ENCODE peak calls at places on chromosomes 5 and 9, in four cellular contexts. One of them, this sample, is unnamed.
A peak's percentile ranks its signal among the peaks of the same experiment; 100 is the strongest.

GRCh38 chr5:155898284-155898683 is 428.7 kb upstream of the SGCD start:
- DNase-seq in bronchial epithelial cell: no peak
- DNase-seq in HL-60: no peak
- DNase-seq in fibroblast of pulmonary artery: no peak
- DNase-seq in this sample: no peak

GRCh38 chr5:142906863-142907671 is 136.9 kb downstream of the ARHGAP26 start:
- DNase-seq in bronchial epithelial cell: no peak
- DNase-seq in HL-60: no peak
- DNase-seq in fibroblast of pulmonary artery: peak; percentile 67
- DNase-seq in this sample: no peak

GRCh38 chr5:60674670-60675069 is 25.3 kb downstream of the DEPDC1B start:
- DNase-seq in bronchial epithelial cell: no peak
- DNase-seq in HL-60: no peak
- DNase-seq in fibroblast of pulmonary artery: no peak
- DNase-seq in this sample: no peak

GRCh38 chr5:12460493-12461261 is 556.4 kb upstream of the CTNND2 start:
- DNase-seq in bronchial epithelial cell: peak; percentile 52
- DNase-seq in HL-60: no peak
- DNase-seq in fibroblast of pulmonary artery: no peak
- DNase-seq in this sample: no peak

GRCh38 chr5:149887622-149888183 is 56.9 kb downstream of the PDE6A start:
- DNase-seq in bronchial epithelial cell: no peak
- DNase-seq in HL-60: no peak
- DNase-seq in fibroblast of pulmonary artery: peak; percentile 95
- DNase-seq in this sample: peak; percentile 55

GRCh38 chr5:150613991-150614650 is 26.3 kb upstream of the SYNPO start:
- DNase-seq in bronchial epithelial cell: no peak
- DNase-seq in HL-60: no peak
- DNase-seq in fibroblast of pulmonary artery: no peak
- DNase-seq in this sample: no peak

GRCh38 chr5:39447059-39447458 is 22.3 kb upstream of the DAB2 start:
- DNase-seq in bronchial epithelial cell: no peak
- DNase-seq in HL-60: no peak
- DNase-seq in fibroblast of pulmonary artery: no peak
- DNase-seq in this sample: no peak

GRCh38 chr9:35771524-35771923 is 17.4 kb upstream of the MSMP start:
- DNase-seq in bronchial epithelial cell: peak; percentile 36
- DNase-seq in HL-60: no peak
- DNase-seq in fibroblast of pulmonary artery: peak; percentile 57
- DNase-seq in this sample: no peak

GRCh38 chr9:37531699-37532098 is 44.5 kb downstream of the FBXO10 start:
- DNase-seq in bronchial epithelial cell: no peak
- DNase-seq in HL-60: peak; percentile 22
- DNase-seq in fibroblast of pulmonary artery: no peak
- DNase-seq in this sample: no peak

GRCh38 chr5:133404724-133405123 is 207.6 kb downstream of the FSTL4 start:
- DNase-seq in bronchial epithelial cell: peak; percentile 35
- DNase-seq in HL-60: no peak
- DNase-seq in fibroblast of pulmonary artery: no peak
- DNase-seq in this sample: peak; percentile 8

GRCh38 chr5:173310861-173311515 is 17.2 kb downstream of the STC2 start:
- DNase-seq in bronchial epithelial cell: no peak
- DNase-seq in HL-60: no peak
- DNase-seq in fibroblast of pulmonary artery: peak; percentile 68
- DNase-seq in this sample: no peak

GRCh38 chr9:133468777-133469455 is 9.1 kb downstream of the CACFD1 start:
- DNase-seq in bronchial epithelial cell: no peak
- DNase-seq in HL-60: no peak
- DNase-seq in fibroblast of pulmonary artery: no peak
- DNase-seq in this sample: no peak

GRCh38 chr5:128498844-128499455 is 39.1 kb downstream of the FBN2 start:
- DNase-seq in bronchial epithelial cell: peak; percentile 53
- DNase-seq in HL-60: peak; percentile 31
- DNase-seq in fibroblast of pulmonary artery: peak; percentile 88
- DNase-seq in this sample: peak; percentile 48

GRCh38 chr9:137721479-137721878 is 102.7 kb downstream of the EHMT1 start:
- DNase-seq in bronchial epithelial cell: no peak
- DNase-seq in HL-60: no peak
- DNase-seq in fibroblast of pulmonary artery: no peak
- DNase-seq in this sample: no peak

GRCh38 chr9:18861599-18862546 is 171.1 kb downstream of the SAXO1 start:
- DNase-seq in bronchial epithelial cell: no peak
- DNase-seq in HL-60: no peak
- DNase-seq in fibroblast of pulmonary artery: peak; percentile 60
- DNase-seq in this sample: no peak

GRCh38 chr5:133400120-133400519 is 212.2 kb downstream of the FSTL4 start:
- DNase-seq in bronchial epithelial cell: no peak
- DNase-seq in HL-60: no peak
- DNase-seq in fibroblast of pulmonary artery: no peak
- DNase-seq in this sample: no peak

GRCh38 chr5:111461261-111461671 is 51.1 kb downstream of the STARD4 start:
- DNase-seq in bronchial epithelial cell: peak; percentile 20
- DNase-seq in HL-60: no peak
- DNase-seq in fibroblast of pulmonary artery: peak; percentile 65
- DNase-seq in this sample: peak; percentile 8

GRCh38 chr5:81825237-81825636 is 74.3 kb upstream of the SSBP2 start:
- DNase-seq in bronchial epithelial cell: peak; percentile 62
- DNase-seq in HL-60: no peak
- DNase-seq in fibroblast of pulmonary artery: peak; percentile 63
- DNase-seq in this sample: peak; percentile 95

GRCh38 chr5:96058084-96058483 is 96.4 kb upstream of the ELL2 start:
- DNase-seq in bronchial epithelial cell: no peak
- DNase-seq in HL-60: no peak
- DNase-seq in fibroblast of pulmonary artery: no peak
- DNase-seq in this sample: no peak

GRCh38 chr9:22216730-22217160 is 207.6 kb upstream of the CDKN2B start:
- DNase-seq in bronchial epithelial cell: no peak
- DNase-seq in HL-60: no peak
- DNase-seq in fibroblast of pulmonary artery: peak; percentile 40
- DNase-seq in this sample: peak; percentile 72

GRCh38 chr9:111662851-111663823 is 1.7 kb downstream of the GNG10 start:
- DNase-seq in bronchial epithelial cell: peak; percentile 34
- DNase-seq in HL-60: no peak
- DNase-seq in fibroblast of pulmonary artery: no peak
- DNase-seq in this sample: no peak

GRCh38 chr5:36696059-36696673 is 89.8 kb downstream of the SLC1A3 start:
- DNase-seq in bronchial epithelial cell: peak; percentile 73
- DNase-seq in HL-60: peak; percentile 62
- DNase-seq in fibroblast of pulmonary artery: peak; percentile 76
- DNase-seq in this sample: peak; percentile 38

GRCh38 chr9:38311382-38312270 is 80.9 kb upstream of the ALDH1B1 start:
- DNase-seq in bronchial epithelial cell: no peak
- DNase-seq in HL-60: no peak
- DNase-seq in fibroblast of pulmonary artery: peak; percentile 9
- DNase-seq in this sample: no peak

GRCh38 chr5:54743581-54743980 is 226.0 kb downstream of the SNX18 start:
- DNase-seq in bronchial epithelial cell: no peak
- DNase-seq in HL-60: no peak
- DNase-seq in fibroblast of pulmonary artery: no peak
- DNase-seq in this sample: no peak

GRCh38 chr9:26723486-26723885 is 169.1 kb downstream of the CAAP1 start:
- DNase-seq in bronchial epithelial cell: peak; percentile 28
- DNase-seq in HL-60: peak; percentile 9
- DNase-seq in fibroblast of pulmonary artery: peak; percentile 28
- DNase-seq in this sample: peak; percentile 12

GRCh38 chr9:135090547-135090946 is 3.1 kb downstream of the OLFM1 start:
- DNase-seq in bronchial epithelial cell: no peak
- DNase-seq in HL-60: no peak
- DNase-seq in fibroblast of pulmonary artery: no peak
- DNase-seq in this sample: no peak

GRCh38 chr5:57887851-57888621 is 405.4 kb upstream of the ACTBL2 start:
- DNase-seq in bronchial epithelial cell: peak; percentile 75
- DNase-seq in HL-60: no peak
- DNase-seq in fibroblast of pulmonary artery: peak; percentile 77
- DNase-seq in this sample: peak; percentile 67

GRCh38 chr9:129270903-129271431 is 92.9 kb upstream of the IER5L start:
- DNase-seq in bronchial epithelial cell: no peak
- DNase-seq in HL-60: peak; percentile 72
- DNase-seq in fibroblast of pulmonary artery: peak; percentile 78
- DNase-seq in this sample: peak; percentile 86

DNA sequence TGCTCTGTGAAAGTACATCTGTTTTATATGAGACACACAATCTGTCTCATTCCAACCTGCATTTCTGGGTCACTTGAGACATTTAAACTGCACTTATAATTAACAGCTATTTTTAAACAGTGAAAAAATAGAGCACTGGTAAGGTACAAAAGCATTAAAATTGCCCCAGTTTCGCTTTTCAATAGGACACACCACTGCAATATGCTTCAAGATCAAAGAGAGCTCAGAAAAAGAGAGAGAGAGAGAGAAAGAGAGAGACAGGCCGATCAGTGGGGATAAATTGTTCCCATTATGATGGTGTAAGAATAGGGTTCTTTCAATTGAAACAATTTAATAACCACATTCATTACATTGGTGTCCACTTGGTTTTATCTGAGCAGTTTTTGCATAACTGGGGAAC is 179.2 kb downstream of the NR2F1-AS1 start:
- DNase-seq in bronchial epithelial cell: no peak
- DNase-seq in HL-60: no peak
- DNase-seq in fibroblast of pulmonary artery: no peak
- DNase-seq in this sample: no peak
- TF ChIP-seq CTCF in bronchial epithelial cell: no peak
- TF ChIP-seq CTCF in HL-60: no peak
- TF ChIP-seq CTCF in fibroblast of pulmonary artery: no peak
- TF ChIP-seq CTCF in this sample: no peak

GRCh38 chr9:131669234-131670172 is 70.4 kb downstream of the RAPGEF1 start:
- DNase-seq in bronchial epithelial cell: no peak
- DNase-seq in HL-60: no peak
- DNase-seq in fibroblast of pulmonary artery: no peak
- DNase-seq in this sample: no peak

GRCh38 chr9:131667576-131667975 is 72.3 kb downstream of the RAPGEF1 start:
- DNase-seq in bronchial epithelial cell: no peak
- DNase-seq in HL-60: no peak
- DNase-seq in fibroblast of pulmonary artery: no peak
- DNase-seq in this sample: no peak

GRCh38 chr9:131668057-131668438 is 71.8 kb downstream of the RAPGEF1 start:
- DNase-seq in bronchial epithelial cell: no peak
- DNase-seq in HL-60: no peak
- DNase-seq in fibroblast of pulmonary artery: no peak
- DNase-seq in this sample: no peak

GRCh38 chr9:131670247-131670681 is 69.6 kb downstream of the RAPGEF1 start:
- DNase-seq in bronchial epithelial cell: no peak
- DNase-seq in HL-60: no peak
- DNase-seq in fibroblast of pulmonary artery: no peak
- DNase-seq in this sample: no peak

DNA sequence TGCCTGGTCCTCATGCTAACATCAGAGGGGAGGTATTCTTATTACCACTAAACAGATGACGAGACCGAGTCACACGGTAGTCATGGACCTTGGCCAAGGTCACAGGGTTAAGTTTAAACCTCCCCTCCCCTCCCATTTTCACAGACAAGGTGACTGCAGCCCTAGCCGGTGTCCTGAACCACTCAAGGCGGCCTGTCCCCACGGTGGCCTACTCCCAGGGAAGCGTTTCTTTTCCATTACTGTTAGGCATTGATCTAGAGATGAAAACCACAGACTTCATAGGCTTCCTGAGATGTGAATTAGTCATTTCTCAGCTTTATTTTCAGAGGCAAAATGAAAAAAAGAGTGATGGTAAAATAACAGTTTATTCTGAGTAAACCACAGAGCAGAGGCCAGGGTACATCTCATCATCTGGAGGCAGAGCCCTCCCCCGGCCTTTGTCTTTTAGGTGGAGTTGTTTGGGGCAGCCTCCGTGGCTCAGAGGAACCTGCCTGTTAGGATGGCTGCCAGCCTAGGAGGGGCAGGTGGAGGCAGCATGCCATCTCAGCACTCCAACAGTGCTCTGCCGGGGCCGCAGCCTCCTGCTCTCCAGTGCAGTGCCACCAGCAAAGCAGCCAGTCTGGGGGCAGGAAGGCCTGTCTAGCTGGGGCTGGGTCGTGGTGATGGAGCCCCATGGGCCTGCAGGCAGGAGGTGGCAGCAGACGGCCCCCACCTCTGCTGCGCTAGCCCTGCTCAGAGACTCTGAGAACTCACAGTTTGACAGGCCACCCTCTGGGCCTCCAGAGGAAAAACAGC is 71.2 kb downstream of the RAPGEF1 start:
- DNase-seq in bronchial epithelial cell: no peak
- DNase-seq in HL-60: no peak
- DNase-seq in fibroblast of pulmonary artery: peak; percentile 43
- DNase-seq in this sample: peak; percentile 70
- TF ChIP-seq CTCF in bronchial epithelial cell: no peak
- TF ChIP-seq CTCF in HL-60: no peak
- TF ChIP-seq CTCF in fibroblast of pulmonary artery: no peak
- TF ChIP-seq CTCF in this sample: peak; percentile 10

GRCh38 chr5:134913254-134913653 is 8.3 kb downstream of the PCBD2 start:
- DNase-seq in bronchial epithelial cell: no peak
- DNase-seq in HL-60: no peak
- DNase-seq in fibroblast of pulmonary artery: no peak
- DNase-seq in this sample: no peak

GRCh38 chr5:134911285-134912215 is 6.6 kb downstream of the PCBD2 start:
- DNase-seq in bronchial epithelial cell: peak; percentile 5
- DNase-seq in HL-60: no peak
- DNase-seq in fibroblast of pulmonary artery: no peak
- DNase-seq in this sample: no peak

GRCh38 chr5:134917070-134917831 is 12.3 kb downstream of the PCBD2 start:
- DNase-seq in bronchial epithelial cell: peak; percentile 7
- DNase-seq in HL-60: no peak
- DNase-seq in fibroblast of pulmonary artery: no peak
- DNase-seq in this sample: no peak

GRCh38 chr5:134913795-134914194 is 8.9 kb downstream of the PCBD2 start:
- DNase-seq in bronchial epithelial cell: peak; percentile 33
- DNase-seq in HL-60: no peak
- DNase-seq in fibroblast of pulmonary artery: no peak
- DNase-seq in this sample: no peak
- TF ChIP-seq CTCF in bronchial epithelial cell: no peak
- TF ChIP-seq CTCF in HL-60: no peak
- TF ChIP-seq CTCF in fibroblast of pulmonary artery: no peak
- TF ChIP-seq CTCF in this sample: no peak

GRCh38 chr5:62268792-62269191 is 37.2 kb upstream of the KIF2A start:
- DNase-seq in bronchial epithelial cell: no peak
- DNase-seq in HL-60: no peak
- DNase-seq in fibroblast of pulmonary artery: no peak
- DNase-seq in this sample: no peak

GRCh38 chr5:62271370-62271769 is 34.6 kb upstream of the KIF2A start:
- DNase-seq in bronchial epithelial cell: no peak
- DNase-seq in HL-60: no peak
- DNase-seq in fibroblast of pulmonary artery: no peak
- DNase-seq in this sample: no peak

GRCh38 chr5:62268239-62268638 is 37.8 kb upstream of the KIF2A start:
- DNase-seq in bronchial epithelial cell: peak; percentile 98
- DNase-seq in HL-60: no peak
- DNase-seq in fibroblast of pulmonary artery: peak; percentile 31
- DNase-seq in this sample: no peak

GRCh38 chr5:62273691-62274090 is 32.3 kb upstream of the KIF2A start:
- DNase-seq in bronchial epithelial cell: no peak
- DNase-seq in HL-60: no peak
- DNase-seq in fibroblast of pulmonary artery: no peak
- DNase-seq in this sample: no peak

GRCh38 chr5:62271870-62272269 is 34.1 kb upstream of the KIF2A start:
- DNase-seq in bronchial epithelial cell: no peak
- DNase-seq in HL-60: no peak
- DNase-seq in fibroblast of pulmonary artery: no peak
- DNase-seq in this sample: no peak
- TF ChIP-seq CTCF in bronchial epithelial cell: no peak
- TF ChIP-seq CTCF in HL-60: no peak
- TF ChIP-seq CTCF in fibroblast of pulmonary artery: no peak
- TF ChIP-seq CTCF in this sample: peak; percentile 8

GRCh38 chr9:98410185-98410697 is 154.8 kb upstream of the TBC1D2 start:
- DNase-seq in bronchial epithelial cell: peak; percentile 47
- DNase-seq in HL-60: peak; percentile 78
- DNase-seq in fibroblast of pulmonary artery: peak; percentile 89
- DNase-seq in this sample: peak; percentile 86
- TF ChIP-seq CTCF in bronchial epithelial cell: peak; percentile 22
- TF ChIP-seq CTCF in HL-60: no peak
- TF ChIP-seq CTCF in fibroblast of pulmonary artery: peak; percentile 64
- TF ChIP-seq CTCF in this sample: peak; percentile 73

This sample was measured in HFFc6.